ENCODE peak calls at places on chromosome 4, in six cellular contexts. E, T, Y, N, C and Z are unnamed samples.

GRCh38 chr4:14528921-14529320 is 473.4 kb upstream of the CPEB2 start:
- DNase-seq in Y (no peak), E (no peak), C (no peak), T (no peak), N (no peak), Z (no peak)

GRCh38 chr4:24382381-24382780 is 202.0 kb downstream of the DHX15 start:
- DNase-seq in N (peak; percentile 60), C (no peak), T (no peak), Y (no peak), E (peak; percentile 23), Z (no peak)

GRCh38 chr4:185039508-185040273 is 21.4 kb downstream of the HELT start:
- DNase-seq in N (peak; percentile 56), C (peak; percentile 61), T (peak; percentile 31), E (peak; percentile 57), Y (peak; percentile 33), Z (peak; percentile 78)

GRCh38 chr4:90126805-90127204 is 389 bp upstream of the CCSER1 start:
- DNase-seq in N (no peak), T (no peak), Y (no peak), C (no peak), E (no peak), Z (no peak)

GRCh38 chr4:57187241-57187640 is 77.1 kb upstream of the IGFBP7 start:
- DNase-seq in Y (no peak), T (no peak), E (no peak), N (no peak), C (peak; percentile 56), Z (no peak)

GRCh38 chr4:22483551-22483981 is 32.3 kb downstream of the ADGRA3 start:
- DNase-seq in E (no peak), Y (no peak), T (no peak), C (peak; percentile 66), N (peak; percentile 87), Z (no peak)

GRCh38 chr4:2415881-2416563 is 2.4 kb downstream of the ZFYVE28 start:
- DNase-seq in C (no peak), Y (no peak), T (no peak), N (no peak), E (no peak), Z (no peak)

GRCh38 chr4:147566762-147567161 is 50.4 kb upstream of the TMEM184C start:
- DNase-seq in Y (no peak), N (no peak), T (no peak), C (no peak), E (no peak), Z (no peak)

GRCh38 chr4:121049072-121049599 is 23.2 kb downstream of the NDNF start:
- DNase-seq in N (no peak), T (no peak), Y (no peak), E (no peak), C (no peak), Z (no peak)

GRCh38 chr4:182925298-182925738 is 8.1 kb upstream of the DCTD start:
- DNase-seq in N (peak; percentile 80), Y (peak; percentile 77), T (peak; percentile 24), E (peak; percentile 75), C (peak; percentile 63), Z (peak; percentile 89)

GRCh38 chr4:72302981-72303704 is 265.9 kb downstream of the ADAMTS3 start:
- DNase-seq in E (peak; percentile 29), Y (peak; percentile 13), N (peak; percentile 28), T (peak; percentile 12), C (peak; percentile 34), Z (peak; percentile 63)

GRCh38 chr4:95027906-95028618 is 270.3 kb downstream of the BMPR1B start:
- DNase-seq in C (no peak), E (no peak), T (no peak), Y (no peak), N (no peak), Z (no peak)

GRCh38 chr4:184548651-184549341 is 74.4 kb upstream of the IRF2 start:
- DNase-seq in E (no peak), C (no peak), N (no peak), Y (peak; percentile 84), T (no peak), Z (no peak)

GRCh38 chr4:31657859-31658258 is 937.7 kb downstream of the PCDH7 start:
- DNase-seq in C (no peak), Y (no peak), N (no peak), T (no peak), E (no peak), Z (no peak)

GRCh38 chr4:94396984-94397383 is 54.3 kb upstream of the HPGDS start:
- DNase-seq in N (no peak), C (no peak), Y (no peak), T (no peak), E (no peak), Z (no peak)

GRCh38 chr4:47525154-47525819 is 40.2 kb downstream of the ATP10D start:
- DNase-seq in Y (no peak), N (peak; percentile 91), T (no peak), E (peak; percentile 26), C (peak; percentile 95), Z (peak; percentile 59)

GRCh38 chr4:143773998-143774898 is 73.8 kb upstream of the FREM3 start:
- DNase-seq in T (peak; percentile 37), N (peak; percentile 71), E (peak; percentile 54), Y (peak; percentile 38), C (peak; percentile 62), Z (peak; percentile 77)

GRCh38 chr4:79688696-79689095 is 280.7 kb upstream of the GK2 start:
- DNase-seq in Y (peak; percentile 12), N (no peak), E (no peak), T (no peak), C (no peak), Z (no peak)

GRCh38 chr4:154491731-154492249 is at the start of gene DCHS2:
- DNase-seq in Y (peak; percentile 24), T (no peak), E (peak; percentile 70), N (no peak), C (no peak), Z (peak; percentile 65)

GRCh38 chr4:131370846-131371245 is 1778.2 kb upstream of the PCDH10 start:
- DNase-seq in N (no peak), Y (no peak), E (no peak), T (no peak), C (no peak), Z (no peak)

GRCh38 chr4:25875281-25875745 is 12.5 kb upstream of the SEL1L3 start:
- DNase-seq in N (no peak), C (no peak), Y (peak; percentile 40), T (no peak), E (no peak), Z (no peak)

GRCh38 chr4:5753766-5754528 is 42.9 kb downstream of the EVC start:
- DNase-seq in T (no peak), E (no peak), Y (no peak), C (peak; percentile 83), N (peak; percentile 50), Z (no peak)

GRCh38 chr4:145545538-145546224 is 64.0 kb downstream of the SMAD1 start:
- DNase-seq in T (no peak), E (peak; percentile 48), N (peak; percentile 77), Y (peak; percentile 19), C (peak; percentile 92), Z (peak; percentile 10)

GRCh38 chr4:119238068-119238722 is 25.7 kb downstream of the USP53 start:
- DNase-seq in Y (no peak), T (peak; percentile 20), N (no peak), E (no peak), C (no peak), Z (no peak)

GRCh38 chr4:3675251-3676115 is 90.7 kb upstream of the ADRA2C start:
- DNase-seq in T (no peak), E (no peak), N (no peak), C (no peak), Y (no peak), Z (no peak)

GRCh38 chr4:7904108-7904516 is 35.5 kb downstream of the AFAP1 start:
- DNase-seq in N (no peak), E (no peak), T (no peak), C (peak; percentile 96), Y (no peak), Z (no peak)